ENCODE peak calls at places on chromosomes 13 and 19, in four cellular contexts. R is foreskin keratinocyte, Z is amygdala, I is RCC 7860. A is an unnamed sample.

GRCh38 chr13:31225998-31226675 is 26.4 kb downstream of the B3GLCT start:
- DNase-seq in I (no peak), Z (no peak), R (no peak), A (no peak)

GRCh38 chr13:45807520-45808099 is 43.9 kb downstream of the SIAH3 start:
- DNase-seq in Z (no peak), I (peak; percentile 41), R (peak; percentile 21), A (no peak)

GRCh38 chr13:106503272-106503671 is 32.2 kb downstream of the EFNB2 start:
- DNase-seq in Z (no peak), R (no peak), I (no peak), A (no peak)

GRCh38 chr13:77492982-77493381 is 42.5 kb upstream of the SCEL start:
- DNase-seq in R (no peak), I (no peak), Z (no peak), A (no peak)

GRCh38 chr13:104014803-104015645 is 948.8 kb upstream of the SLC10A2 start:
- DNase-seq in I (peak; percentile 58), Z (no peak), R (no peak), A (no peak)

GRCh38 chr13:24827799-24828198 is 63.8 kb downstream of the RNF17 start:
- DNase-seq in I (no peak), Z (no peak), R (peak; percentile 40), A (no peak)

GRCh38 chr13:75650991-75651390 is 14.9 kb downstream of the LMO7 start:
- DNase-seq in Z (no peak), R (no peak), I (no peak), A (no peak)

GRCh38 chr13:63737418-63737817 is 2321.8 kb upstream of the PCDH20 start:
- DNase-seq in R (no peak), I (no peak), Z (no peak), A (no peak)

GRCh38 chr19:43524922-43525835 is 1.8 kb downstream of the ETHE1 start:
- DNase-seq in Z (no peak), R (peak; percentile 60), I (no peak), A (no peak)

GRCh38 chr13:33838567-33839131 is 20.7 kb downstream of the RFC3 start:
- DNase-seq in I (no peak), R (no peak), Z (no peak), A (no peak)

GRCh38 chr13:99722931-99723330 is 221.7 kb downstream of the TM9SF2 start:
- DNase-seq in I (no peak), Z (no peak), R (no peak), A (no peak)

GRCh38 chr13:92463134-92463533 is 763.5 kb upstream of the GPC6 start:
- DNase-seq in Z (no peak), I (no peak), R (no peak), A (no peak)

GRCh38 chr19:17079710-17080440 is 4.3 kb downstream of the MYO9B start:
- DNase-seq in I (peak; percentile 98), Z (peak; percentile 41), R (peak; percentile 96), A (peak; percentile 69)

GRCh38 chr13:95154441-95154886 is 146.8 kb downstream of the ABCC4 start:
- DNase-seq in I (no peak), Z (no peak), R (peak; percentile 83), A (no peak)

GRCh38 chr13:101515504-101515903 is 63.0 kb downstream of the ITGBL1 start:
- DNase-seq in I (no peak), Z (no peak), R (no peak), A (no peak)

GRCh38 chr19:39032164-39032918 is at the start of gene FBXO27:
- DNase-seq in Z (peak; percentile 41), R (peak; percentile 11), I (no peak), A (peak; percentile 20)

GRCh38 chr13:111241862-111242261 is 78.6 kb upstream of the TEX29 start:
- DNase-seq in R (no peak), I (no peak), Z (no peak), A (no peak)

GRCh38 chr19:10587022-10587838 is at the start of gene AP1M2:
- DNase-seq in I (no peak), Z (no peak), R (no peak), A (no peak)

GRCh38 chr13:77476456-77476855 is 59.0 kb upstream of the SCEL start:
- DNase-seq in Z (no peak), R (peak; percentile 13), I (no peak), A (no peak)